ENCODE peak calls at places on chromosomes 12 and 14, in six cellular contexts. One of them, this sample, is unnamed.

GRCh38 chr12:93344876-93345275 is 32.8 kb upstream of the NUDT4 start:
- DNase-seq in AG08395: no peak
- DNase-seq in mucosa of gallbladder: no peak
- DNase-seq in left ventricle myocardium superior: no peak
- DNase-seq in NCI-H2029 treated with DMSO at 0.1 percent for 48 hours: no peak
- DNase-seq in activated naive CD4-positive, alpha-beta T cell treated with anti-CD3 and anti-CD28 coated beads, Interleukin-2, amount 10 ng/mL, durations not matched to agents 7 days and 5 days: no peak
- DNase-seq in this sample: no peak

GRCh38 chr14:53278602-53279506 is 125.7 kb upstream of the DDHD1 start:
- DNase-seq in AG08395: no peak
- DNase-seq in mucosa of gallbladder: no peak
- DNase-seq in left ventricle myocardium superior: no peak
- DNase-seq in NCI-H2029 treated with DMSO at 0.1 percent for 48 hours: peak; percentile 24
- DNase-seq in activated naive CD4-positive, alpha-beta T cell treated with anti-CD3 and anti-CD28 coated beads, Interleukin-2, amount 10 ng/mL, durations not matched to agents 7 days and 5 days: no peak
- DNase-seq in this sample: no peak

GRCh38 chr14:35534884-35535793 is 1.2 kb downstream of the INSM2 start:
- DNase-seq in AG08395: peak; percentile 84
- DNase-seq in mucosa of gallbladder: peak; percentile 61
- DNase-seq in left ventricle myocardium superior: peak; percentile 75
- DNase-seq in NCI-H2029 treated with DMSO at 0.1 percent for 48 hours: peak; percentile 91
- DNase-seq in activated naive CD4-positive, alpha-beta T cell treated with anti-CD3 and anti-CD28 coated beads, Interleukin-2, amount 10 ng/mL, durations not matched to agents 7 days and 5 days: peak; percentile 82
- DNase-seq in this sample: peak; percentile 26

GRCh38 chr14:100691395-100692025 is 35.2 kb upstream of the DLK1 start:
- DNase-seq in AG08395: no peak
- DNase-seq in mucosa of gallbladder: no peak
- DNase-seq in left ventricle myocardium superior: peak; percentile 61
- DNase-seq in NCI-H2029 treated with DMSO at 0.1 percent for 48 hours: peak; percentile 45
- DNase-seq in activated naive CD4-positive, alpha-beta T cell treated with anti-CD3 and anti-CD28 coated beads, Interleukin-2, amount 10 ng/mL, durations not matched to agents 7 days and 5 days: no peak
- DNase-seq in this sample: no peak

GRCh38 chr12:113463746-113464743 is 7.6 kb downstream of the LHX5 start:
- DNase-seq in AG08395: no peak
- DNase-seq in mucosa of gallbladder: no peak
- DNase-seq in left ventricle myocardium superior: no peak
- DNase-seq in NCI-H2029 treated with DMSO at 0.1 percent for 48 hours: no peak
- DNase-seq in activated naive CD4-positive, alpha-beta T cell treated with anti-CD3 and anti-CD28 coated beads, Interleukin-2, amount 10 ng/mL, durations not matched to agents 7 days and 5 days: no peak
- DNase-seq in this sample: no peak

GRCh38 chr12:52197371-52198231 is 5.8 kb upstream of the KRT80 start:
- DNase-seq in AG08395: no peak
- DNase-seq in mucosa of gallbladder: no peak
- DNase-seq in left ventricle myocardium superior: peak; percentile 58
- DNase-seq in NCI-H2029 treated with DMSO at 0.1 percent for 48 hours: no peak
- DNase-seq in activated naive CD4-positive, alpha-beta T cell treated with anti-CD3 and anti-CD28 coated beads, Interleukin-2, amount 10 ng/mL, durations not matched to agents 7 days and 5 days: no peak
- DNase-seq in this sample: no peak

GRCh38 chr14:81818271-81818670 is 284.6 kb upstream of the SEL1L start:
- DNase-seq in AG08395: no peak
- DNase-seq in mucosa of gallbladder: no peak
- DNase-seq in left ventricle myocardium superior: no peak
- DNase-seq in NCI-H2029 treated with DMSO at 0.1 percent for 48 hours: no peak
- DNase-seq in activated naive CD4-positive, alpha-beta T cell treated with anti-CD3 and anti-CD28 coated beads, Interleukin-2, amount 10 ng/mL, durations not matched to agents 7 days and 5 days: no peak
- DNase-seq in this sample: no peak

GRCh38 chr14:77212097-77212873 is 30.7 kb downstream of the TMEM63C start:
- DNase-seq in AG08395: no peak
- DNase-seq in mucosa of gallbladder: no peak
- DNase-seq in left ventricle myocardium superior: no peak
- DNase-seq in NCI-H2029 treated with DMSO at 0.1 percent for 48 hours: no peak
- DNase-seq in activated naive CD4-positive, alpha-beta T cell treated with anti-CD3 and anti-CD28 coated beads, Interleukin-2, amount 10 ng/mL, durations not matched to agents 7 days and 5 days: no peak
- DNase-seq in this sample: no peak

GRCh38 chr14:23327947-23328744 is 6.9 kb downstream of the PABPN1 start:
- DNase-seq in AG08395: peak; percentile 85
- DNase-seq in mucosa of gallbladder: peak; percentile 79
- DNase-seq in left ventricle myocardium superior: no peak
- DNase-seq in NCI-H2029 treated with DMSO at 0.1 percent for 48 hours: peak; percentile 99
- DNase-seq in activated naive CD4-positive, alpha-beta T cell treated with anti-CD3 and anti-CD28 coated beads, Interleukin-2, amount 10 ng/mL, durations not matched to agents 7 days and 5 days: peak; percentile 73
- DNase-seq in this sample: peak; percentile 67

GRCh38 chr14:68011629-68012028 is 192.1 kb downstream of the RAD51B start:
- DNase-seq in AG08395: no peak
- DNase-seq in mucosa of gallbladder: no peak
- DNase-seq in left ventricle myocardium superior: no peak
- DNase-seq in NCI-H2029 treated with DMSO at 0.1 percent for 48 hours: no peak
- DNase-seq in activated naive CD4-positive, alpha-beta T cell treated with anti-CD3 and anti-CD28 coated beads, Interleukin-2, amount 10 ng/mL, durations not matched to agents 7 days and 5 days: no peak
- DNase-seq in this sample: peak; percentile 65

GRCh38 chr12:19760611-19761010 is 321.3 kb downstream of the AEBP2 start:
- DNase-seq in AG08395: no peak
- DNase-seq in mucosa of gallbladder: no peak
- DNase-seq in left ventricle myocardium superior: no peak
- DNase-seq in NCI-H2029 treated with DMSO at 0.1 percent for 48 hours: no peak
- DNase-seq in activated naive CD4-positive, alpha-beta T cell treated with anti-CD3 and anti-CD28 coated beads, Interleukin-2, amount 10 ng/mL, durations not matched to agents 7 days and 5 days: no peak
- DNase-seq in this sample: no peak

GRCh38 chr14:68230941-68231717 is 411.6 kb downstream of the RAD51B start:
- DNase-seq in AG08395: no peak
- DNase-seq in mucosa of gallbladder: peak; percentile 46
- DNase-seq in left ventricle myocardium superior: no peak
- DNase-seq in NCI-H2029 treated with DMSO at 0.1 percent for 48 hours: no peak
- DNase-seq in activated naive CD4-positive, alpha-beta T cell treated with anti-CD3 and anti-CD28 coated beads, Interleukin-2, amount 10 ng/mL, durations not matched to agents 7 days and 5 days: no peak
- DNase-seq in this sample: no peak

GRCh38 chr14:31286456-31287293 is 79.1 kb upstream of the HECTD1 start:
- DNase-seq in AG08395: no peak
- DNase-seq in mucosa of gallbladder: no peak
- DNase-seq in left ventricle myocardium superior: no peak
- DNase-seq in NCI-H2029 treated with DMSO at 0.1 percent for 48 hours: no peak
- DNase-seq in activated naive CD4-positive, alpha-beta T cell treated with anti-CD3 and anti-CD28 coated beads, Interleukin-2, amount 10 ng/mL, durations not matched to agents 7 days and 5 days: peak; percentile 22
- DNase-seq in this sample: no peak

GRCh38 chr12:132285991-132286681 is 43.3 kb downstream of the GALNT9 start:
- DNase-seq in AG08395: peak; percentile 38
- DNase-seq in mucosa of gallbladder: peak; percentile 66
- DNase-seq in left ventricle myocardium superior: peak; percentile 75
- DNase-seq in NCI-H2029 treated with DMSO at 0.1 percent for 48 hours: no peak
- DNase-seq in activated naive CD4-positive, alpha-beta T cell treated with anti-CD3 and anti-CD28 coated beads, Interleukin-2, amount 10 ng/mL, durations not matched to agents 7 days and 5 days: no peak
- DNase-seq in this sample: no peak

GRCh38 chr12:64273527-64274403 is 51.7 kb upstream of the KICS2 start:
- DNase-seq in AG08395: peak; percentile 42
- DNase-seq in mucosa of gallbladder: no peak
- DNase-seq in left ventricle myocardium superior: no peak
- DNase-seq in NCI-H2029 treated with DMSO at 0.1 percent for 48 hours: no peak
- DNase-seq in activated naive CD4-positive, alpha-beta T cell treated with anti-CD3 and anti-CD28 coated beads, Interleukin-2, amount 10 ng/mL, durations not matched to agents 7 days and 5 days: peak; percentile 46
- DNase-seq in this sample: no peak

GRCh38 chr14:59309291-59309900 is 120.9 kb downstream of the DAAM1 start:
- DNase-seq in AG08395: no peak
- DNase-seq in mucosa of gallbladder: no peak
- DNase-seq in left ventricle myocardium superior: no peak
- DNase-seq in NCI-H2029 treated with DMSO at 0.1 percent for 48 hours: no peak
- DNase-seq in activated naive CD4-positive, alpha-beta T cell treated with anti-CD3 and anti-CD28 coated beads, Interleukin-2, amount 10 ng/mL, durations not matched to agents 7 days and 5 days: no peak
- DNase-seq in this sample: no peak

GRCh38 chr14:23414906-23415820 is 7.1 kb upstream of the MYH6 start:
- DNase-seq in AG08395: no peak
- DNase-seq in mucosa of gallbladder: no peak
- DNase-seq in left ventricle myocardium superior: no peak
- DNase-seq in NCI-H2029 treated with DMSO at 0.1 percent for 48 hours: no peak
- DNase-seq in activated naive CD4-positive, alpha-beta T cell treated with anti-CD3 and anti-CD28 coated beads, Interleukin-2, amount 10 ng/mL, durations not matched to agents 7 days and 5 days: no peak
- DNase-seq in this sample: no peak

GRCh38 chr12:65624554-65625086 is 199.7 kb upstream of the HMGA2 start:
- DNase-seq in AG08395: no peak
- DNase-seq in mucosa of gallbladder: no peak
- DNase-seq in left ventricle myocardium superior: no peak
- DNase-seq in NCI-H2029 treated with DMSO at 0.1 percent for 48 hours: no peak
- DNase-seq in activated naive CD4-positive, alpha-beta T cell treated with anti-CD3 and anti-CD28 coated beads, Interleukin-2, amount 10 ng/mL, durations not matched to agents 7 days and 5 days: no peak
- DNase-seq in this sample: no peak

GRCh38 chr14:73764881-73765280 is 50.7 kb upstream of the PNMA1 start:
- DNase-seq in AG08395: no peak
- DNase-seq in mucosa of gallbladder: peak; percentile 82
- DNase-seq in left ventricle myocardium superior: peak; percentile 80
- DNase-seq in NCI-H2029 treated with DMSO at 0.1 percent for 48 hours: peak; percentile 13
- DNase-seq in activated naive CD4-positive, alpha-beta T cell treated with anti-CD3 and anti-CD28 coated beads, Interleukin-2, amount 10 ng/mL, durations not matched to agents 7 days and 5 days: no peak
- DNase-seq in this sample: no peak

GRCh38 chr12:47124451-47124850 is 44.7 kb upstream of the AMIGO2 start:
- DNase-seq in AG08395: peak; percentile 24
- DNase-seq in mucosa of gallbladder: no peak
- DNase-seq in left ventricle myocardium superior: no peak
- DNase-seq in NCI-H2029 treated with DMSO at 0.1 percent for 48 hours: no peak
- DNase-seq in activated naive CD4-positive, alpha-beta T cell treated with anti-CD3 and anti-CD28 coated beads, Interleukin-2, amount 10 ng/mL, durations not matched to agents 7 days and 5 days: no peak
- DNase-seq in this sample: no peak

GRCh38 chr12:46659844-46660243 is 166.0 kb downstream of the SLC38A4 start:
- DNase-seq in AG08395: no peak
- DNase-seq in mucosa of gallbladder: no peak
- DNase-seq in left ventricle myocardium superior: no peak
- DNase-seq in NCI-H2029 treated with DMSO at 0.1 percent for 48 hours: no peak
- DNase-seq in activated naive CD4-positive, alpha-beta T cell treated with anti-CD3 and anti-CD28 coated beads, Interleukin-2, amount 10 ng/mL, durations not matched to agents 7 days and 5 days: no peak
- DNase-seq in this sample: no peak

This sample was measured in astrocyte of the cerebellum.